ENCODE peak calls at places on chromosomes 16 and 17, in five cellular contexts. R is DMS 273 treated with DMSO at 0.1 percent for 48 hours; G is naive thymus-derived CD4-positive, alpha-beta T cell; J is fibroblast of villous mesenchyme; I is midbrain. A is an unnamed sample.

GRCh38 chr16:24075929-24076716 is 180.0 kb upstream of the CACNG3 start:
- DNase-seq in R (no peak), G (no peak), J (no peak), I (no peak), A (peak; percentile 35)

GRCh38 chr16:86120201-86120981 is 221.4 kb downstream of the IRF8 start:
- DNase-seq in R (no peak), G (no peak), J (no peak), I (no peak), A (no peak)

GRCh38 chr17:54785643-54786258 is 114.9 kb upstream of the TOM1L1 start:
- DNase-seq in R (peak; percentile 39), G (no peak), J (no peak), I (no peak), A (no peak)

GRCh38 chr17:77349976-77350830 is 209.4 kb downstream of the SEC14L1 start:
- DNase-seq in R (no peak), G (no peak), J (peak; percentile 85), I (no peak), A (no peak)

GRCh38 chr17:2749058-2749783 is at the start of gene CCDC92B:
- DNase-seq in R (no peak), G (no peak), J (no peak), I (no peak), A (no peak)

GRCh38 chr17:63841350-63842172 is 924 bp downstream of the SMARCD2 start:
- DNase-seq in R (no peak), G (no peak), J (peak; percentile 56), I (peak; percentile 51), A (peak; percentile 56)

GRCh38 chr17:38815576-38816193 is 9.4 kb downstream of the CWC25 start:
- DNase-seq in R (no peak), G (no peak), J (peak; percentile 48), I (no peak), A (peak; percentile 18)

GRCh38 chr17:43768382-43768781 is 9.8 kb upstream of the SOST start:
- DNase-seq in R (no peak), G (no peak), J (no peak), I (no peak), A (no peak)

GRCh38 chr17:44115585-44116415 is 7.6 kb downstream of the HDAC5 start:
- DNase-seq in R (no peak), G (no peak), J (peak; percentile 53), I (no peak), A (peak; percentile 36)